ENCODE peak calls at places on chromosomes 11 and 22, in nine cellular contexts. F is fibroblast of pulmonary artery, T is stomach, Q is Peyer's patch, Y is iPS DF 6.9, D is AG04450, H is GM06990, K is neuronal stem cell, W is PC-9. G is an unnamed sample.
A peak's percentile ranks its signal among the peaks of the same experiment; 100 is the strongest.

GRCh38 chr11:58832246-58832645 is 12.3 kb downstream of the GLYATL2 start:
- DNase-seq in F (no peak), T (no peak), Q (no peak), Y (no peak), D (no peak), H (no peak), K (no peak), W (no peak), G (peak; percentile 38)

GRCh38 chr11:96156379-96156722 is 186.6 kb downstream of the MAML2 start:
- DNase-seq in F (no peak), T (no peak), Q (no peak), Y (no peak), D (no peak), H (no peak), K (no peak), W (no peak), G (no peak)

GRCh38 chr11:64545605-64546004 is 45.4 kb upstream of the SLC22A12 start:
- DNase-seq in F (peak; percentile 79), T (no peak), Q (no peak), Y (no peak), D (peak; percentile 21), H (no peak), K (no peak), W (peak; percentile 94), G (no peak)

GRCh38 chr11:77147668-77148321 is 19.7 kb downstream of the MYO7A start:
- DNase-seq in F (no peak), T (peak; percentile 44), Q (peak; percentile 72), Y (no peak), D (no peak), H (no peak), K (no peak), W (no peak), G (peak; percentile 48)

GRCh38 chr22:20490941-20491307 is 4.7 kb downstream of the KLHL22 start:
- DNase-seq in F (no peak), T (no peak), Q (no peak), Y (no peak), D (no peak), H (no peak), K (no peak), W (no peak), G (no peak)

GRCh38 chr11:121059605-121060004 is 35.7 kb downstream of the TBCEL start:
- DNase-seq in F (no peak), T (no peak), Q (no peak), Y (no peak), D (no peak), H (peak; percentile 58), K (no peak), W (no peak), G (no peak)

GRCh38 chr11:91773090-91773489 is 451.5 kb upstream of the FAT3 start:
- DNase-seq in F (peak; percentile 30), T (no peak), Q (no peak), Y (no peak), D (no peak), H (no peak), K (no peak), W (no peak), G (no peak)

GRCh38 chr22:30830907-30831306 is 136.2 kb downstream of the OSBP2 start:
- DNase-seq in F (peak; percentile 96), T (peak; percentile 55), Q (no peak), Y (no peak), D (peak; percentile 80), H (no peak), K (no peak), W (peak; percentile 84), G (no peak)

GRCh38 chr11:83449338-83449913 is 163.3 kb upstream of the CCDC90B start:
- DNase-seq in F (no peak), T (no peak), Q (no peak), Y (no peak), D (no peak), H (peak; percentile 2), K (no peak), W (no peak), G (no peak)

GRCh38 chr11:119751281-119752060 is 22.5 kb upstream of the NECTIN1 start:
- DNase-seq in F (no peak), T (no peak), Q (no peak), Y (no peak), D (no peak), H (peak; percentile 66), K (no peak), W (no peak), G (peak; percentile 22)

GRCh38 chr11:42857344-42857743 is 454.5 kb upstream of the API5 start:
- DNase-seq in F (no peak), T (no peak), Q (no peak), Y (no peak), D (no peak), H (no peak), K (no peak), W (no peak), G (no peak)

GRCh38 chr11:68066742-68067141 is 27.9 kb downstream of the TCIRG1 start:
- DNase-seq in F (no peak), T (no peak), Q (no peak), Y (no peak), D (no peak), H (no peak), K (no peak), W (no peak), G (no peak)

GRCh38 chr11:84558085-84558905 is 1068.8 kb downstream of the DLG2 start:
- DNase-seq in F (peak; percentile 66), T (peak; percentile 28), Q (no peak), Y (no peak), D (peak; percentile 4), H (no peak), K (peak; percentile 24), W (peak; percentile 19), G (no peak)

GRCh38 chr11:115760528-115760837 is 256.3 kb upstream of the CADM1 start:
- DNase-seq in F (no peak), T (no peak), Q (no peak), Y (no peak), D (no peak), H (no peak), K (peak; percentile 18), W (no peak), G (no peak)

GRCh38 chr11:68843052-68843561 is 1.4 kb upstream of the CPT1A start:
- DNase-seq in F (peak; percentile 45), T (peak; percentile 63), Q (peak; percentile 51), Y (no peak), D (no peak), H (peak; percentile 55), K (no peak), W (peak; percentile 27), G (no peak)

GRCh38 chr22:37681556-37682049 is 4.5 kb upstream of the NOL12 start:
- DNase-seq in F (peak; percentile 81), T (peak; percentile 83), Q (peak; percentile 79), Y (no peak), D (no peak), H (peak; percentile 43), K (peak; percentile 63), W (peak; percentile 82), G (peak; percentile 88)

GRCh38 chr11:113308601-113309000 is 5.8 kb upstream of the TTC12 start:
- DNase-seq in F (no peak), T (no peak), Q (no peak), Y (no peak), D (no peak), H (no peak), K (no peak), W (no peak), G (no peak)

GRCh38 chr22:16974298-16975084 is 33.5 kb downstream of the GAB4 start:
- DNase-seq in F (no peak), T (no peak), Q (no peak), Y (no peak), D (no peak), H (no peak), K (no peak), W (no peak), G (no peak)

GRCh38 chr11:106160494-106160893 is 83.0 kb downstream of the AASDHPPT start:
- DNase-seq in F (no peak), T (no peak), Q (no peak), Y (no peak), D (no peak), H (no peak), K (no peak), W (no peak), G (no peak)

GRCh38 chr22:24138649-24139420 is 42.5 kb upstream of the SUSD2 start:
- DNase-seq in F (no peak), T (no peak), Q (no peak), Y (no peak), D (no peak), H (no peak), K (no peak), W (no peak), G (no peak)

GRCh38 chr11:59899532-59899931 is 20.9 kb downstream of the OOSP3 start:
- DNase-seq in F (peak; percentile 26), T (no peak), Q (no peak), Y (no peak), D (no peak), H (no peak), K (no peak), W (no peak), G (no peak)

GRCh38 chr11:74257934-74258553 is 53.4 kb downstream of the P4HA3 start:
- DNase-seq in F (peak; percentile 74), T (peak; percentile 71), Q (no peak), Y (no peak), D (peak; percentile 55), H (no peak), K (no peak), W (no peak), G (peak; percentile 34)

DNA sequence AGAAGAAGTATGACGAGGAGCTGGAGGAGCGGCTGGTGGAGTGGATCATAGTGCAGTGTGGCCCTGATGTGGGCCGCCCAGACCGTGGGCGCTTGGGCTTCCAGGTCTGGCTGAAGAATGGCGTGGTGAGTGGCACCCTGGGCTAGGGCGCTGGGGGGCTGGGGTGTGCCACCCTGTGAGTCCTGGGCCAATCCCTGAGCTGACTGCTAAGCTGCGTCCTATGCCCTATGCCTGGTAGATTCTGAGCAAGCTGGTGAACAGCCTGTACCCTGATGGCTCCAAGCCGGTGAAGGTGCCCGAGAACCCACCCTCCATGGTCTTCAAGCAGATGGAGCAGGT is 3.9 kb downstream of the TAGLN start:
- DNase-seq in F (no peak), T (no peak), Q (no peak), Y (no peak), D (no peak), H (no peak), K (no peak), W (no peak), G (peak; percentile 43)
- H3K4me3 ChIP-seq in F (no peak overlapping the region), T (peak overlapping the region; percentile 59), Q (no peak overlapping the region), Y (no peak overlapping the region), D (peak overlapping the region; percentile 88), H (no peak overlapping the region), K (no peak overlapping the region), W (no peak overlapping the region), G (no peak overlapping the region)

GRCh38 chr11:78560826-78561484 is 13.7 kb downstream of the NARS2 start:
- DNase-seq in F (peak; percentile 80), T (no peak), Q (no peak), Y (no peak), D (no peak), H (no peak), K (no peak), W (no peak), G (no peak)
- H3K4me3 ChIP-seq in F (peak overlapping the region; percentile 19), T (peak overlapping the region; percentile 14), Q (no peak overlapping the region), Y (no peak overlapping the region), D (no peak overlapping the region), H (no peak overlapping the region), K (no peak overlapping the region), W (no peak overlapping the region), G (no peak overlapping the region)

GRCh38 chr11:47593492-47593933 is 698 bp downstream of the C1QTNF4 start:
- DNase-seq in F (no peak), T (no peak), Q (no peak), Y (no peak), D (no peak), H (no peak), K (no peak), W (no peak), G (no peak)
- H3K4me3 ChIP-seq in F (no peak overlapping the region), T (peak overlapping the region; percentile 33), Q (no peak overlapping the region), Y (peak overlapping the region; percentile 71), D (no peak overlapping the region), H (no peak overlapping the region), K (peak overlapping the region; percentile 81), W (no peak overlapping the region), G (no peak overlapping the region)

GRCh38 chr11:110565344-110565684 is 135.6 kb downstream of the FDX1 start:
- DNase-seq in F (peak; percentile 41), T (no peak), Q (no peak), Y (no peak), D (no peak), H (no peak), K (no peak), W (peak; percentile 2), G (no peak)
- H3K4me3 ChIP-seq in F (no peak overlapping the region), T (no peak overlapping the region), Q (no peak overlapping the region), Y (no peak overlapping the region), D (no peak overlapping the region), H (no peak overlapping the region), K (no peak overlapping the region), W (no peak overlapping the region), G (no peak overlapping the region)

G was measured in mucosa of descending colon.